ENCODE peak calls at places on chromosomes 12 and 14, in seven cellular contexts. One of them, this sample, is unnamed.

GRCh38 chr12:98059659-98060343 is 455.6 kb upstream of the TMPO start:
- DNase-seq in erythroblast: no peak
- DNase-seq in NCI-H1092: no peak
- DNase-seq in bronchial epithelial cell: no peak
- DNase-seq in HCT116: no peak
- DNase-seq in AG08395: no peak
- DNase-seq in stimulated activated effector memory CD8-positive, alpha-beta T cell treated with anti-CD3 and anti-CD28 coated beads, Interleukin-12 subunit alpha, Interleukin-12 subunit beta, amount 100 ng/mL, for 72 hours: no peak
- DNase-seq in this sample: no peak

GRCh38 chr14:63795532-63795931 is 57.3 kb upstream of the SYNE2 start:
- DNase-seq in erythroblast: no peak
- DNase-seq in NCI-H1092: no peak
- DNase-seq in bronchial epithelial cell: no peak
- DNase-seq in HCT116: no peak
- DNase-seq in AG08395: no peak
- DNase-seq in stimulated activated effector memory CD8-positive, alpha-beta T cell treated with anti-CD3 and anti-CD28 coated beads, Interleukin-12 subunit alpha, Interleukin-12 subunit beta, amount 100 ng/mL, for 72 hours: no peak
- DNase-seq in this sample: no peak

GRCh38 chr12:32178341-32179010 is 71.8 kb downstream of the BICD1 start:
- DNase-seq in erythroblast: no peak
- DNase-seq in NCI-H1092: no peak
- DNase-seq in bronchial epithelial cell: no peak
- DNase-seq in HCT116: no peak
- DNase-seq in AG08395: no peak
- DNase-seq in stimulated activated effector memory CD8-positive, alpha-beta T cell treated with anti-CD3 and anti-CD28 coated beads, Interleukin-12 subunit alpha, Interleukin-12 subunit beta, amount 100 ng/mL, for 72 hours: no peak
- DNase-seq in this sample: no peak

GRCh38 chr14:103296007-103296406 is 38.0 kb upstream of the EIF5 start:
- DNase-seq in erythroblast: no peak
- DNase-seq in NCI-H1092: no peak
- DNase-seq in bronchial epithelial cell: peak; percentile 80
- DNase-seq in HCT116: no peak
- DNase-seq in AG08395: peak; percentile 44
- DNase-seq in stimulated activated effector memory CD8-positive, alpha-beta T cell treated with anti-CD3 and anti-CD28 coated beads, Interleukin-12 subunit alpha, Interleukin-12 subunit beta, amount 100 ng/mL, for 72 hours: no peak
- DNase-seq in this sample: no peak

GRCh38 chr12:110998971-110999370 is 78.6 kb upstream of the MYL2 start:
- DNase-seq in erythroblast: no peak
- DNase-seq in NCI-H1092: no peak
- DNase-seq in bronchial epithelial cell: no peak
- DNase-seq in HCT116: no peak
- DNase-seq in AG08395: no peak
- DNase-seq in stimulated activated effector memory CD8-positive, alpha-beta T cell treated with anti-CD3 and anti-CD28 coated beads, Interleukin-12 subunit alpha, Interleukin-12 subunit beta, amount 100 ng/mL, for 72 hours: no peak
- DNase-seq in this sample: no peak

GRCh38 chr14:99192823-99193222 is 79.2 kb downstream of the BCL11B start:
- DNase-seq in erythroblast: no peak
- DNase-seq in NCI-H1092: no peak
- DNase-seq in bronchial epithelial cell: no peak
- DNase-seq in HCT116: no peak
- DNase-seq in AG08395: no peak
- DNase-seq in stimulated activated effector memory CD8-positive, alpha-beta T cell treated with anti-CD3 and anti-CD28 coated beads, Interleukin-12 subunit alpha, Interleukin-12 subunit beta, amount 100 ng/mL, for 72 hours: no peak
- DNase-seq in this sample: no peak

GRCh38 chr12:128671528-128672042 is 152.2 kb downstream of the SLC15A4 start:
- DNase-seq in erythroblast: no peak
- DNase-seq in NCI-H1092: no peak
- DNase-seq in bronchial epithelial cell: no peak
- DNase-seq in HCT116: no peak
- DNase-seq in AG08395: no peak
- DNase-seq in stimulated activated effector memory CD8-positive, alpha-beta T cell treated with anti-CD3 and anti-CD28 coated beads, Interleukin-12 subunit alpha, Interleukin-12 subunit beta, amount 100 ng/mL, for 72 hours: no peak
- DNase-seq in this sample: no peak

GRCh38 chr12:76866146-76866545 is 12.7 kb downstream of the CSRP2 start:
- DNase-seq in erythroblast: no peak
- DNase-seq in NCI-H1092: no peak
- DNase-seq in bronchial epithelial cell: no peak
- DNase-seq in HCT116: no peak
- DNase-seq in AG08395: peak; percentile 13
- DNase-seq in stimulated activated effector memory CD8-positive, alpha-beta T cell treated with anti-CD3 and anti-CD28 coated beads, Interleukin-12 subunit alpha, Interleukin-12 subunit beta, amount 100 ng/mL, for 72 hours: no peak
- DNase-seq in this sample: no peak

GRCh38 chr12:109735051-109735521 is 21.5 kb downstream of the FAM222A start:
- DNase-seq in erythroblast: no peak
- DNase-seq in NCI-H1092: no peak
- DNase-seq in bronchial epithelial cell: no peak
- DNase-seq in HCT116: no peak
- DNase-seq in AG08395: no peak
- DNase-seq in stimulated activated effector memory CD8-positive, alpha-beta T cell treated with anti-CD3 and anti-CD28 coated beads, Interleukin-12 subunit alpha, Interleukin-12 subunit beta, amount 100 ng/mL, for 72 hours: no peak
- DNase-seq in this sample: no peak

GRCh38 chr12:53976823-53977595 is 2.3 kb upstream of the HOTAIR start:
- DNase-seq in erythroblast: no peak
- DNase-seq in NCI-H1092: no peak
- DNase-seq in bronchial epithelial cell: no peak
- DNase-seq in HCT116: no peak
- DNase-seq in AG08395: no peak
- DNase-seq in stimulated activated effector memory CD8-positive, alpha-beta T cell treated with anti-CD3 and anti-CD28 coated beads, Interleukin-12 subunit alpha, Interleukin-12 subunit beta, amount 100 ng/mL, for 72 hours: no peak
- DNase-seq in this sample: no peak

GRCh38 chr14:68787235-68787727 is 5.6 kb downstream of the ZFP36L1 start:
- DNase-seq in erythroblast: no peak
- DNase-seq in NCI-H1092: no peak
- DNase-seq in bronchial epithelial cell: peak; percentile 74
- DNase-seq in HCT116: no peak
- DNase-seq in AG08395: no peak
- DNase-seq in stimulated activated effector memory CD8-positive, alpha-beta T cell treated with anti-CD3 and anti-CD28 coated beads, Interleukin-12 subunit alpha, Interleukin-12 subunit beta, amount 100 ng/mL, for 72 hours: peak; percentile 17
- DNase-seq in this sample: peak; percentile 31

GRCh38 chr14:20379743-20380142 is 33.6 kb downstream of the TEP1 start:
- DNase-seq in erythroblast: no peak
- DNase-seq in NCI-H1092: no peak
- DNase-seq in bronchial epithelial cell: no peak
- DNase-seq in HCT116: no peak
- DNase-seq in AG08395: no peak
- DNase-seq in stimulated activated effector memory CD8-positive, alpha-beta T cell treated with anti-CD3 and anti-CD28 coated beads, Interleukin-12 subunit alpha, Interleukin-12 subunit beta, amount 100 ng/mL, for 72 hours: no peak
- DNase-seq in this sample: no peak

GRCh38 chr14:54116972-54117371 is 160.3 kb upstream of the BMP4 start:
- DNase-seq in erythroblast: no peak
- DNase-seq in NCI-H1092: no peak
- DNase-seq in bronchial epithelial cell: peak; percentile 7
- DNase-seq in HCT116: no peak
- DNase-seq in AG08395: peak; percentile 54
- DNase-seq in stimulated activated effector memory CD8-positive, alpha-beta T cell treated with anti-CD3 and anti-CD28 coated beads, Interleukin-12 subunit alpha, Interleukin-12 subunit beta, amount 100 ng/mL, for 72 hours: no peak
- DNase-seq in this sample: no peak

GRCh38 chr14:53638966-53639365 is 317.7 kb downstream of the BMP4 start:
- DNase-seq in erythroblast: no peak
- DNase-seq in NCI-H1092: no peak
- DNase-seq in bronchial epithelial cell: no peak
- DNase-seq in HCT116: no peak
- DNase-seq in AG08395: no peak
- DNase-seq in stimulated activated effector memory CD8-positive, alpha-beta T cell treated with anti-CD3 and anti-CD28 coated beads, Interleukin-12 subunit alpha, Interleukin-12 subunit beta, amount 100 ng/mL, for 72 hours: no peak
- DNase-seq in this sample: no peak

GRCh38 chr14:102187044-102187443 is 47.3 kb downstream of the WDR20 start:
- DNase-seq in erythroblast: peak; percentile 21
- DNase-seq in NCI-H1092: no peak
- DNase-seq in bronchial epithelial cell: peak; percentile 80
- DNase-seq in HCT116: peak; percentile 41
- DNase-seq in AG08395: peak; percentile 86
- DNase-seq in stimulated activated effector memory CD8-positive, alpha-beta T cell treated with anti-CD3 and anti-CD28 coated beads, Interleukin-12 subunit alpha, Interleukin-12 subunit beta, amount 100 ng/mL, for 72 hours: no peak
- DNase-seq in this sample: no peak

GRCh38 chr12:105899589-105899988 is 239.2 kb downstream of the NUAK1 start:
- DNase-seq in erythroblast: no peak
- DNase-seq in NCI-H1092: no peak
- DNase-seq in bronchial epithelial cell: peak; percentile 13
- DNase-seq in HCT116: no peak
- DNase-seq in AG08395: no peak
- DNase-seq in stimulated activated effector memory CD8-positive, alpha-beta T cell treated with anti-CD3 and anti-CD28 coated beads, Interleukin-12 subunit alpha, Interleukin-12 subunit beta, amount 100 ng/mL, for 72 hours: no peak
- DNase-seq in this sample: no peak

GRCh38 chr12:120853188-120853587 is 51.0 kb downstream of the SPPL3 start:
- DNase-seq in erythroblast: no peak
- DNase-seq in NCI-H1092: no peak
- DNase-seq in bronchial epithelial cell: peak; percentile 42
- DNase-seq in HCT116: no peak
- DNase-seq in AG08395: no peak
- DNase-seq in stimulated activated effector memory CD8-positive, alpha-beta T cell treated with anti-CD3 and anti-CD28 coated beads, Interleukin-12 subunit alpha, Interleukin-12 subunit beta, amount 100 ng/mL, for 72 hours: no peak
- DNase-seq in this sample: no peak

GRCh38 chr12:20339060-20339459 is 29.3 kb upstream of the PDE3A start:
- DNase-seq in erythroblast: no peak
- DNase-seq in NCI-H1092: no peak
- DNase-seq in bronchial epithelial cell: no peak
- DNase-seq in HCT116: no peak
- DNase-seq in AG08395: no peak
- DNase-seq in stimulated activated effector memory CD8-positive, alpha-beta T cell treated with anti-CD3 and anti-CD28 coated beads, Interleukin-12 subunit alpha, Interleukin-12 subunit beta, amount 100 ng/mL, for 72 hours: no peak
- DNase-seq in this sample: no peak

GRCh38 chr14:106268013-106268727 is 741.8 kb downstream of the TMEM121 start:
- DNase-seq in erythroblast: peak; percentile 11
- DNase-seq in NCI-H1092: no peak
- DNase-seq in bronchial epithelial cell: no peak
- DNase-seq in HCT116: no peak
- DNase-seq in AG08395: no peak
- DNase-seq in stimulated activated effector memory CD8-positive, alpha-beta T cell treated with anti-CD3 and anti-CD28 coated beads, Interleukin-12 subunit alpha, Interleukin-12 subunit beta, amount 100 ng/mL, for 72 hours: peak; percentile 55
- DNase-seq in this sample: peak; percentile 62

GRCh38 chr14:89618821-89619551 is 202.0 kb upstream of the FOXN3 start:
- DNase-seq in erythroblast: peak; percentile 69
- DNase-seq in NCI-H1092: peak; percentile 52
- DNase-seq in bronchial epithelial cell: peak; percentile 36
- DNase-seq in HCT116: peak; percentile 13
- DNase-seq in AG08395: peak; percentile 81
- DNase-seq in stimulated activated effector memory CD8-positive, alpha-beta T cell treated with anti-CD3 and anti-CD28 coated beads, Interleukin-12 subunit alpha, Interleukin-12 subunit beta, amount 100 ng/mL, for 72 hours: peak; percentile 67
- DNase-seq in this sample: peak; percentile 75

GRCh38 chr12:68034567-68034966 is 45.3 kb downstream of the IFNG-AS1 start:
- DNase-seq in erythroblast: no peak
- DNase-seq in NCI-H1092: no peak
- DNase-seq in bronchial epithelial cell: no peak
- DNase-seq in HCT116: no peak
- DNase-seq in AG08395: no peak
- DNase-seq in stimulated activated effector memory CD8-positive, alpha-beta T cell treated with anti-CD3 and anti-CD28 coated beads, Interleukin-12 subunit alpha, Interleukin-12 subunit beta, amount 100 ng/mL, for 72 hours: no peak
- DNase-seq in this sample: no peak

GRCh38 chr12:59431266-59431665 is 164.6 kb upstream of the SLC16A7 start:
- DNase-seq in erythroblast: no peak
- DNase-seq in NCI-H1092: no peak
- DNase-seq in bronchial epithelial cell: peak; percentile 9
- DNase-seq in HCT116: no peak
- DNase-seq in AG08395: no peak
- DNase-seq in stimulated activated effector memory CD8-positive, alpha-beta T cell treated with anti-CD3 and anti-CD28 coated beads, Interleukin-12 subunit alpha, Interleukin-12 subunit beta, amount 100 ng/mL, for 72 hours: no peak
- DNase-seq in this sample: no peak

GRCh38 chr14:103191856-103192835 is 68.9 kb downstream of the TNFAIP2 start:
- DNase-seq in erythroblast: no peak
- DNase-seq in NCI-H1092: no peak
- DNase-seq in bronchial epithelial cell: no peak
- DNase-seq in HCT116: no peak
- DNase-seq in AG08395: no peak
- DNase-seq in stimulated activated effector memory CD8-positive, alpha-beta T cell treated with anti-CD3 and anti-CD28 coated beads, Interleukin-12 subunit alpha, Interleukin-12 subunit beta, amount 100 ng/mL, for 72 hours: no peak
- DNase-seq in this sample: no peak

GRCh38 chr12:3326156-3326849 is 164.7 kb upstream of the PRMT8 start:
- DNase-seq in erythroblast: no peak
- DNase-seq in NCI-H1092: no peak
- DNase-seq in bronchial epithelial cell: no peak
- DNase-seq in HCT116: no peak
- DNase-seq in AG08395: no peak
- DNase-seq in stimulated activated effector memory CD8-positive, alpha-beta T cell treated with anti-CD3 and anti-CD28 coated beads, Interleukin-12 subunit alpha, Interleukin-12 subunit beta, amount 100 ng/mL, for 72 hours: no peak
- DNase-seq in this sample: no peak

GRCh38 chr12:112134731-112135130 is 9.4 kb downstream of the TRAFD1 start:
- DNase-seq in erythroblast: no peak
- DNase-seq in NCI-H1092: no peak
- DNase-seq in bronchial epithelial cell: no peak
- DNase-seq in HCT116: no peak
- DNase-seq in AG08395: no peak
- DNase-seq in stimulated activated effector memory CD8-positive, alpha-beta T cell treated with anti-CD3 and anti-CD28 coated beads, Interleukin-12 subunit alpha, Interleukin-12 subunit beta, amount 100 ng/mL, for 72 hours: no peak
- DNase-seq in this sample: no peak

GRCh38 chr14:76050797-76051392 is 65.3 kb downstream of the IFT43 start:
- DNase-seq in erythroblast: peak; percentile 79
- DNase-seq in NCI-H1092: peak; percentile 16
- DNase-seq in bronchial epithelial cell: peak; percentile 49
- DNase-seq in HCT116: peak; percentile 21
- DNase-seq in AG08395: peak; percentile 78
- DNase-seq in stimulated activated effector memory CD8-positive, alpha-beta T cell treated with anti-CD3 and anti-CD28 coated beads, Interleukin-12 subunit alpha, Interleukin-12 subunit beta, amount 100 ng/mL, for 72 hours: peak; percentile 38
- DNase-seq in this sample: peak; percentile 48

GRCh38 chr14:76696361-76696760 is 64.9 kb upstream of the VASH1 start:
- DNase-seq in erythroblast: no peak
- DNase-seq in NCI-H1092: no peak
- DNase-seq in bronchial epithelial cell: no peak
- DNase-seq in HCT116: no peak
- DNase-seq in AG08395: no peak
- DNase-seq in stimulated activated effector memory CD8-positive, alpha-beta T cell treated with anti-CD3 and anti-CD28 coated beads, Interleukin-12 subunit alpha, Interleukin-12 subunit beta, amount 100 ng/mL, for 72 hours: no peak
- DNase-seq in this sample: no peak

GRCh38 chr14:102046337-102047278 is 40.2 kb downstream of the HSP90AA1 start:
- DNase-seq in erythroblast: peak; percentile 82
- DNase-seq in NCI-H1092: peak; percentile 24
- DNase-seq in bronchial epithelial cell: peak; percentile 36
- DNase-seq in HCT116: peak; percentile 82
- DNase-seq in AG08395: peak; percentile 79
- DNase-seq in stimulated activated effector memory CD8-positive, alpha-beta T cell treated with anti-CD3 and anti-CD28 coated beads, Interleukin-12 subunit alpha, Interleukin-12 subunit beta, amount 100 ng/mL, for 72 hours: no peak
- DNase-seq in this sample: peak; percentile 17

GRCh38 chr12:65204886-65205525 is 35.6 kb downstream of the LEMD3 start:
- DNase-seq in erythroblast: peak; percentile 11
- DNase-seq in NCI-H1092: no peak
- DNase-seq in bronchial epithelial cell: no peak
- DNase-seq in HCT116: no peak
- DNase-seq in AG08395: no peak
- DNase-seq in stimulated activated effector memory CD8-positive, alpha-beta T cell treated with anti-CD3 and anti-CD28 coated beads, Interleukin-12 subunit alpha, Interleukin-12 subunit beta, amount 100 ng/mL, for 72 hours: no peak
- DNase-seq in this sample: no peak

GRCh38 chr14:49306152-49306751 is 279.9 kb downstream of the RPS29 start:
- DNase-seq in erythroblast: peak; percentile 26
- DNase-seq in NCI-H1092: no peak
- DNase-seq in bronchial epithelial cell: peak; percentile 33
- DNase-seq in HCT116: peak; percentile 18
- DNase-seq in AG08395: no peak
- DNase-seq in stimulated activated effector memory CD8-positive, alpha-beta T cell treated with anti-CD3 and anti-CD28 coated beads, Interleukin-12 subunit alpha, Interleukin-12 subunit beta, amount 100 ng/mL, for 72 hours: no peak
- DNase-seq in this sample: no peak

GRCh38 chr12:101772019-101772774 is 32.9 kb upstream of the SYCP3 start:
- DNase-seq in erythroblast: no peak
- DNase-seq in NCI-H1092: no peak
- DNase-seq in bronchial epithelial cell: peak; percentile 71
- DNase-seq in HCT116: no peak
- DNase-seq in AG08395: no peak
- DNase-seq in stimulated activated effector memory CD8-positive, alpha-beta T cell treated with anti-CD3 and anti-CD28 coated beads, Interleukin-12 subunit alpha, Interleukin-12 subunit beta, amount 100 ng/mL, for 72 hours: no peak
- DNase-seq in this sample: no peak

GRCh38 chr14:54348001-54348611 is 48.7 kb upstream of the CDKN3 start:
- DNase-seq in erythroblast: peak; percentile 65
- DNase-seq in NCI-H1092: peak; percentile 50
- DNase-seq in bronchial epithelial cell: peak; percentile 40
- DNase-seq in HCT116: peak; percentile 44
- DNase-seq in AG08395: peak; percentile 66
- DNase-seq in stimulated activated effector memory CD8-positive, alpha-beta T cell treated with anti-CD3 and anti-CD28 coated beads, Interleukin-12 subunit alpha, Interleukin-12 subunit beta, amount 100 ng/mL, for 72 hours: no peak
- DNase-seq in this sample: no peak

GRCh38 chr14:35122696-35123387 is 490 bp downstream of the PRORP start:
- DNase-seq in erythroblast: no peak
- DNase-seq in NCI-H1092: no peak
- DNase-seq in bronchial epithelial cell: peak; percentile 62
- DNase-seq in HCT116: no peak
- DNase-seq in AG08395: peak; percentile 47
- DNase-seq in stimulated activated effector memory CD8-positive, alpha-beta T cell treated with anti-CD3 and anti-CD28 coated beads, Interleukin-12 subunit alpha, Interleukin-12 subunit beta, amount 100 ng/mL, for 72 hours: no peak
- DNase-seq in this sample: no peak

GRCh38 chr12:58757422-58757821 is 162.9 kb downstream of the LRIG3 start:
- DNase-seq in erythroblast: no peak
- DNase-seq in NCI-H1092: no peak
- DNase-seq in bronchial epithelial cell: peak; percentile 45
- DNase-seq in HCT116: no peak
- DNase-seq in AG08395: peak; percentile 55
- DNase-seq in stimulated activated effector memory CD8-positive, alpha-beta T cell treated with anti-CD3 and anti-CD28 coated beads, Interleukin-12 subunit alpha, Interleukin-12 subunit beta, amount 100 ng/mL, for 72 hours: no peak
- DNase-seq in this sample: no peak